ENCODE peak calls at places on chromosomes 4 and X, in six cellular contexts. X, W, B, C, U and Z are unnamed samples.

GRCh38 chr4:152534541-152535231 is 1.2 kb downstream of the FBXW7 start:
- DNase-seq in X (peak; percentile 44), W (no peak), B (peak; percentile 32), C (no peak), U (no peak), Z (no peak)

GRCh38 chr4:82638479-82638878 is 76.7 kb upstream of the TMEM150C start:
- DNase-seq in X (no peak), W (no peak), B (no peak), C (no peak), U (no peak), Z (no peak)

GRCh38 chrX:79153348-79153747 is 8.9 kb downstream of the GPR174 start:
- DNase-seq in X (no peak), W (no peak), B (no peak), C (no peak), U (no peak), Z (no peak)

GRCh38 chr4:180059216-180059881 is 2183.9 kb upstream of the TENM3 start:
- DNase-seq in X (no peak), W (no peak), B (no peak), C (no peak), U (no peak), Z (no peak)

GRCh38 chr4:128228778-128229457 is 58.7 kb downstream of the PGRMC2 start:
- DNase-seq in X (no peak), W (no peak), B (no peak), C (no peak), U (no peak), Z (no peak)

GRCh38 chr4:184732126-184732525 is 1.8 kb downstream of the CENPU start:
- DNase-seq in X (no peak), W (no peak), B (no peak), C (no peak), U (peak; percentile 87), Z (no peak)

GRCh38 chrX:1242901-1243402 is 25.7 kb upstream of the CSF2RA start:
- DNase-seq in X (no peak), W (no peak), B (no peak), C (no peak), U (peak; percentile 51), Z (no peak)

GRCh38 chrX:10173331-10173900 is 16.6 kb downstream of the CLCN4 start:
- DNase-seq in X (no peak), W (peak; percentile 91), B (no peak), C (no peak), U (peak; percentile 61), Z (peak; percentile 88)

GRCh38 chrX:40095588-40096394 is 2.0 kb downstream of the BCOR start:
- DNase-seq in X (no peak), W (no peak), B (peak; percentile 17), C (no peak), U (no peak), Z (no peak)

GRCh38 chr4:17280266-17280665 is 231.6 kb downstream of the QDPR start:
- DNase-seq in X (no peak), W (no peak), B (no peak), C (no peak), U (no peak), Z (no peak)